ENCODE peak calls at places on chromosome 19, in six cellular contexts. J is T-cell, W is OCI-M1, X is T-helper 17 cell, B is fibroblast of pulmonary artery, Q is EL. D is an unnamed sample.

GRCh38 chr19:48458016-48458415 is 2.6 kb downstream of the KCNJ14 start:
- DNase-seq in J (no peak), X (no peak), Q (no peak), W (no peak), B (peak; percentile 51), D (no peak)

GRCh38 chr19:28475525-28475924 is 737.4 kb downstream of the UQCRFS1 start:
- DNase-seq in Q (no peak), X (no peak), J (no peak), W (peak; percentile 26), B (no peak), D (no peak)

GRCh38 chr19:49924004-49924880 is 4.8 kb upstream of the ATF5 start:
- DNase-seq in Q (no peak), B (no peak), X (no peak), W (no peak), J (no peak), D (no peak)

GRCh38 chr19:48772503-48772953 is 17.2 kb downstream of the FGF21 start:
- DNase-seq in J (no peak), X (no peak), W (no peak), B (no peak), Q (no peak), D (no peak)

GRCh38 chr19:16530540-16531379 is 11.5 kb downstream of the CHERP start:
- DNase-seq in X (no peak), W (no peak), J (no peak), B (no peak), Q (no peak), D (no peak)

GRCh38 chr19:38945562-38946228 is 15.0 kb downstream of the MRPS12 start:
- DNase-seq in W (no peak), Q (no peak), X (no peak), B (no peak), J (no peak), D (no peak)

GRCh38 chr19:49664171-49665070 is 1.2 kb downstream of the IRF3 start:
- DNase-seq in J (peak; percentile 88), Q (peak; percentile 82), X (peak; percentile 94), W (peak; percentile 88), B (peak; percentile 78), D (peak; percentile 93)

GRCh38 chr19:18300930-18301717 is 19.7 kb upstream of the JUND start:
- DNase-seq in J (no peak), B (peak; percentile 55), Q (peak; percentile 79), W (peak; percentile 8), X (no peak), D (peak; percentile 83)

GRCh38 chr19:54329476-54330165 is 9.3 kb downstream of the LILRA4 start:
- DNase-seq in B (no peak), W (no peak), X (no peak), Q (no peak), J (no peak), D (peak; percentile 10)

GRCh38 chr19:16908759-16909158 is 20.0 kb downstream of the F2RL3 start:
- DNase-seq in W (no peak), B (no peak), Q (no peak), X (no peak), J (no peak), D (no peak)

GRCh38 chr19:17450264-17451075 is 2.0 kb upstream of the TMEM221 start:
- DNase-seq in Q (no peak), J (no peak), B (no peak), W (peak; percentile 43), X (no peak), D (no peak)

GRCh38 chr19:46372901-46373572 is 26.1 kb downstream of the PPP5C start:
- DNase-seq in B (peak; percentile 66), X (no peak), J (no peak), Q (no peak), W (no peak), D (no peak)

GRCh38 chr19:30437869-30438268 is 65.7 kb downstream of the ZNF536 start:
- DNase-seq in J (no peak), X (no peak), Q (no peak), B (no peak), W (no peak), D (no peak)

GRCh38 chr19:7793493-7793892 is 30.4 kb downstream of the CLEC4M start:
- DNase-seq in Q (no peak), J (no peak), W (no peak), X (no peak), B (no peak), D (no peak)

GRCh38 chr19:2720777-2721569 is at the start of gene DIRAS1:
- DNase-seq in X (no peak), W (no peak), Q (no peak), J (no peak), B (no peak), D (no peak)

GRCh38 chr19:34596989-34597388 is 80.0 kb downstream of the SCGB2B2 start:
- DNase-seq in X (no peak), W (no peak), J (no peak), Q (no peak), B (no peak), D (no peak)

GRCh38 chr19:35044317-35045117 is 3.0 kb downstream of the HPN start:
- DNase-seq in B (peak; percentile 71), Q (peak; percentile 51), J (peak; percentile 51), W (peak; percentile 81), X (peak; percentile 43), D (no peak)

GRCh38 chr19:40604647-40605200 is 3.6 kb downstream of the LTBP4 start:
- DNase-seq in X (no peak), Q (no peak), W (peak; percentile 33), B (no peak), J (no peak), D (no peak)

GRCh38 chr19:17090501-17091074 is 15.0 kb downstream of the MYO9B start:
- DNase-seq in X (no peak), Q (peak; percentile 80), J (no peak), B (peak; percentile 79), W (no peak), D (no peak)

GRCh38 chr19:49468746-49469447 is 5.1 kb upstream of the FLT3LG start:
- DNase-seq in Q (no peak), B (peak; percentile 71), X (peak; percentile 67), W (peak; percentile 42), J (peak; percentile 85), D (no peak)

GRCh38 chr19:29120471-29120870 is 92.5 kb downstream of the UQCRFS1 start:
- DNase-seq in X (no peak), B (no peak), Q (no peak), W (no peak), J (no peak), D (no peak)

GRCh38 chr19:34994643-34995471 is 5.3 kb upstream of the GRAMD1A start:
- DNase-seq in X (no peak), Q (no peak), J (no peak), W (no peak), B (no peak), D (peak; percentile 70)

GRCh38 chr19:18131841-18132596 is 20.9 kb upstream of the PIK3R2 start:
- DNase-seq in Q (no peak), B (no peak), J (no peak), X (no peak), W (no peak), D (no peak)

D was measured in lower lobe of right lung.